ENCODE peak calls at places on chromosomes 3 and 15, in six cellular contexts. Z, P, V, W, Y and G are unnamed samples.
A peak's percentile ranks its signal among the peaks of the same experiment; 100 is the strongest.

GRCh38 chr3:29695201-29695904 is 414.5 kb downstream of the RBMS3 start:
- DNase-seq in Z (no peak), P (no peak), V (peak; percentile 79), W (no peak), Y (no peak), G (no peak)

GRCh38 chr3:66989241-66989640 is 8.9 kb upstream of the KBTBD8 start:
- DNase-seq in Z (no peak), P (no peak), V (no peak), W (no peak), Y (no peak), G (no peak)

GRCh38 chr3:38646062-38646461 is 3.4 kb downstream of the SCN5A start:
- DNase-seq in Z (no peak), P (no peak), V (no peak), W (no peak), Y (no peak), G (no peak)

GRCh38 chr15:75508741-75509532 is 57.4 kb upstream of the SIN3A start:
- DNase-seq in Z (no peak), P (no peak), V (peak; percentile 48), W (no peak), Y (no peak), G (no peak)

GRCh38 chr3:59879033-59879655 is 829.3 kb upstream of the CFAP20DC start:
- DNase-seq in Z (no peak), P (no peak), V (no peak), W (no peak), Y (no peak), G (no peak)

GRCh38 chr15:67064607-67065530 is 533 bp upstream of the SMAD3 start:
- DNase-seq in Z (no peak), P (no peak), V (no peak), W (peak; percentile 67), Y (peak; percentile 51), G (no peak)

GRCh38 chr3:49081429-49081828 is 12.4 kb downstream of the QRICH1 start:
- DNase-seq in Z (no peak), P (no peak), V (no peak), W (no peak), Y (no peak), G (no peak)

GRCh38 chr3:69716119-69716518 is 23.1 kb upstream of the MITF start:
- DNase-seq in Z (no peak), P (no peak), V (no peak), W (no peak), Y (no peak), G (no peak)

GRCh38 chr3:37660782-37661181 is 200.9 kb upstream of the CTDSPL start:
- DNase-seq in Z (no peak), P (no peak), V (no peak), W (no peak), Y (no peak), G (no peak)

GRCh38 chr3:124760601-124761000 is 30.3 kb downstream of the UMPS start:
- DNase-seq in Z (no peak), P (no peak), V (no peak), W (no peak), Y (no peak), G (no peak)

GRCh38 chr3:70256566-70256965 is 55.9 kb downstream of the MDFIC2 start:
- DNase-seq in Z (no peak), P (no peak), V (no peak), W (no peak), Y (no peak), G (no peak)

GRCh38 chr3:157542711-157543485 is 39.7 kb upstream of the VEPH1 start:
- DNase-seq in Z (no peak), P (no peak), V (peak; percentile 44), W (peak; percentile 77), Y (no peak), G (no peak)

GRCh38 chr15:63818191-63818590 is 15.6 kb downstream of the HERC1 start:
- DNase-seq in Z (no peak), P (no peak), V (no peak), W (no peak), Y (no peak), G (no peak)

GRCh38 chr3:178082508-178082907 is 453.7 kb upstream of the KCNMB2 start:
- DNase-seq in Z (no peak), P (no peak), V (no peak), W (no peak), Y (no peak), G (no peak)

GRCh38 chr3:120064641-120065040 is 29.6 kb downstream of the GSK3B start:
- DNase-seq in Z (no peak), P (no peak), V (no peak), W (no peak), Y (no peak), G (no peak)

GRCh38 chr15:100887211-100887913 is 7.7 kb downstream of the ALDH1A3 start:
- DNase-seq in Z (no peak), P (no peak), V (no peak), W (no peak), Y (no peak), G (no peak)

GRCh38 chr3:145899229-145899628 is 261.8 kb downstream of the PLOD2 start:
- DNase-seq in Z (no peak), P (no peak), V (peak; percentile 70), W (no peak), Y (no peak), G (no peak)

GRCh38 chr3:116005404-116005803 is 382.1 kb downstream of the GAP43 start:
- DNase-seq in Z (no peak), P (no peak), V (peak; percentile 87), W (no peak), Y (no peak), G (no peak)

GRCh38 chr15:90000175-90000923 is 775 bp upstream of the ZNF710 start:
- DNase-seq in Z (no peak), P (no peak), V (no peak), W (peak; percentile 57), Y (no peak), G (no peak)

GRCh38 chr15:92907880-92908279 is 7.8 kb downstream of the CHD2 start:
- DNase-seq in Z (no peak), P (no peak), V (no peak), W (no peak), Y (no peak), G (no peak)

GRCh38 chr3:9135930-9136525 is 113.4 kb downstream of the SRGAP3 start:
- DNase-seq in Z (no peak), P (no peak), V (no peak), W (no peak), Y (no peak), G (no peak)

GRCh38 chr15:31302778-31303433 is 23.7 kb upstream of the KLF13 start:
- DNase-seq in Z (no peak), P (no peak), V (no peak), W (no peak), Y (no peak), G (no peak)

GRCh38 chr3:182837855-182838454 is 44.7 kb downstream of the ATP11B start:
- DNase-seq in Z (no peak), P (no peak), V (peak; percentile 18), W (no peak), Y (no peak), G (no peak)

GRCh38 chr3:23649502-23649901 is 156.3 kb upstream of the UBE2E1 start:
- DNase-seq in Z (no peak), P (no peak), V (no peak), W (no peak), Y (no peak), G (no peak)

GRCh38 chr3:48276856-48277641 is 36.1 kb downstream of the ZNF589 start:
- DNase-seq in Z (no peak), P (no peak), V (no peak), W (no peak), Y (no peak), G (no peak)

GRCh38 chr3:129315386-129315991 is 36.8 kb downstream of the HMCES start:
- DNase-seq in Z (no peak), P (no peak), V (no peak), W (no peak), Y (peak; percentile 57), G (no peak)

GRCh38 chr3:55185380-55185779 is 257.5 kb upstream of the LRTM1 start:
- DNase-seq in Z (no peak), P (no peak), V (no peak), W (no peak), Y (no peak), G (no peak)

GRCh38 chr3:144085964-144086363 is 114.3 kb downstream of the DIPK2A start:
- DNase-seq in Z (no peak), P (peak; percentile 34), V (peak; percentile 60), W (peak; percentile 50), Y (no peak), G (no peak)

GRCh38 chr15:87354661-87355410 is 901.7 kb downstream of the NTRK3 start:
- DNase-seq in Z (no peak), P (no peak), V (no peak), W (no peak), Y (no peak), G (no peak)

GRCh38 chr3:193190387-193190786 is 50.6 kb upstream of the PLAAT1 start:
- DNase-seq in Z (no peak), P (peak; percentile 21), V (no peak), W (no peak), Y (no peak), G (no peak)

GRCh38 chr3:27221264-27221932 is 147.8 kb downstream of the NEK10 start:
- DNase-seq in Z (no peak), P (no peak), V (no peak), W (no peak), Y (no peak), G (no peak)